ENCODE peak calls at places on chromosome 18, in six cellular contexts. One of them, this sample, is unnamed.
A peak's percentile ranks its signal among the peaks of the same experiment; 100 is the strongest.

GRCh38 chr18:63155169-63155852 is 164.3 kb downstream of the BCL2 start:
- DNase-seq in PC-3: peak; percentile 55
- DNase-seq in endothelial cell of umbilical vein: peak; percentile 57
- DNase-seq in fibroblast of lung: no peak
- DNase-seq in mammary epithelial cell: no peak
- DNase-seq in astrocyte: no peak
- DNase-seq in this sample: peak; percentile 72

GRCh38 chr18:78769502-78770113 is 210.0 kb upstream of the SALL3 start:
- DNase-seq in astrocyte: no peak
- DNase-seq in fibroblast of lung: no peak
- DNase-seq in PC-3: no peak
- DNase-seq in mammary epithelial cell: no peak
- DNase-seq in endothelial cell of umbilical vein: no peak
- DNase-seq in this sample: no peak

GRCh38 chr18:3799515-3799914 is 349.5 kb downstream of the TGIF1 start:
- DNase-seq in fibroblast of lung: peak; percentile 25
- DNase-seq in mammary epithelial cell: no peak
- DNase-seq in astrocyte: no peak
- DNase-seq in PC-3: no peak
- DNase-seq in endothelial cell of umbilical vein: no peak
- DNase-seq in this sample: peak; percentile 53

GRCh38 chr18:61900504-61901281 is 7.9 kb upstream of the RNF152 start:
- DNase-seq in PC-3: no peak
- DNase-seq in astrocyte: no peak
- DNase-seq in mammary epithelial cell: no peak
- DNase-seq in fibroblast of lung: no peak
- DNase-seq in endothelial cell of umbilical vein: no peak
- DNase-seq in this sample: no peak

GRCh38 chr18:75211721-75212625 is 1.4 kb downstream of the TSHZ1 start:
- DNase-seq in mammary epithelial cell: peak; percentile 20
- DNase-seq in endothelial cell of umbilical vein: peak; percentile 56
- DNase-seq in astrocyte: no peak
- DNase-seq in fibroblast of lung: peak; percentile 54
- DNase-seq in PC-3: peak; percentile 25
- DNase-seq in this sample: peak; percentile 48

GRCh38 chr18:44973282-44973681 is 292.6 kb downstream of the SETBP1 start:
- DNase-seq in fibroblast of lung: no peak
- DNase-seq in endothelial cell of umbilical vein: peak; percentile 6
- DNase-seq in astrocyte: no peak
- DNase-seq in mammary epithelial cell: no peak
- DNase-seq in PC-3: no peak
- DNase-seq in this sample: peak; percentile 25

GRCh38 chr18:45687617-45688016 is 36.4 kb upstream of the SLC14A1 start:
- DNase-seq in PC-3: no peak
- DNase-seq in endothelial cell of umbilical vein: no peak
- DNase-seq in fibroblast of lung: no peak
- DNase-seq in mammary epithelial cell: no peak
- DNase-seq in astrocyte: no peak
- DNase-seq in this sample: no peak

GRCh38 chr18:59517446-59518171 is 158.5 kb upstream of the LMAN1 start:
- DNase-seq in fibroblast of lung: peak; percentile 22
- DNase-seq in PC-3: peak; percentile 15
- DNase-seq in astrocyte: no peak
- DNase-seq in mammary epithelial cell: no peak
- DNase-seq in endothelial cell of umbilical vein: peak; percentile 21
- DNase-seq in this sample: peak; percentile 58

GRCh38 chr18:44896817-44897216 is 216.1 kb downstream of the SETBP1 start:
- DNase-seq in astrocyte: no peak
- DNase-seq in PC-3: no peak
- DNase-seq in mammary epithelial cell: no peak
- DNase-seq in endothelial cell of umbilical vein: no peak
- DNase-seq in fibroblast of lung: no peak
- DNase-seq in this sample: no peak

GRCh38 chr18:37539236-37539635 is 26.4 kb downstream of the CELF4 start:
- DNase-seq in astrocyte: no peak
- DNase-seq in fibroblast of lung: no peak
- DNase-seq in PC-3: no peak
- DNase-seq in mammary epithelial cell: no peak
- DNase-seq in endothelial cell of umbilical vein: no peak
- DNase-seq in this sample: no peak

GRCh38 chr18:902179-902718 is 2.4 kb upstream of the ADCYAP1 start:
- DNase-seq in mammary epithelial cell: no peak
- DNase-seq in fibroblast of lung: peak; percentile 40
- DNase-seq in astrocyte: peak; percentile 21
- DNase-seq in PC-3: peak; percentile 45
- DNase-seq in endothelial cell of umbilical vein: peak; percentile 33
- DNase-seq in this sample: peak; percentile 40

GRCh38 chr18:61957801-61958516 is 65.2 kb upstream of the RNF152 start:
- DNase-seq in PC-3: no peak
- DNase-seq in mammary epithelial cell: no peak
- DNase-seq in endothelial cell of umbilical vein: peak; percentile 78
- DNase-seq in fibroblast of lung: peak; percentile 47
- DNase-seq in astrocyte: peak; percentile 23
- DNase-seq in this sample: no peak

GRCh38 chr18:24910217-24910616 is 441.7 kb downstream of the ZNF521 start:
- DNase-seq in endothelial cell of umbilical vein: no peak
- DNase-seq in astrocyte: no peak
- DNase-seq in fibroblast of lung: no peak
- DNase-seq in PC-3: no peak
- DNase-seq in mammary epithelial cell: no peak
- DNase-seq in this sample: no peak

GRCh38 chr18:24270358-24270936 is 127.2 kb downstream of the OSBPL1A start:
- DNase-seq in fibroblast of lung: no peak
- DNase-seq in PC-3: peak; percentile 25
- DNase-seq in mammary epithelial cell: no peak
- DNase-seq in astrocyte: no peak
- DNase-seq in endothelial cell of umbilical vein: no peak
- DNase-seq in this sample: no peak

GRCh38 chr18:70015127-70015526 is 67.5 kb upstream of the CD226 start:
- DNase-seq in fibroblast of lung: no peak
- DNase-seq in endothelial cell of umbilical vein: no peak
- DNase-seq in astrocyte: no peak
- DNase-seq in PC-3: no peak
- DNase-seq in mammary epithelial cell: no peak
- DNase-seq in this sample: no peak

GRCh38 chr18:31617029-31617717 is 25.5 kb downstream of the TTR start:
- DNase-seq in endothelial cell of umbilical vein: no peak
- DNase-seq in PC-3: no peak
- DNase-seq in mammary epithelial cell: no peak
- DNase-seq in astrocyte: no peak
- DNase-seq in fibroblast of lung: no peak
- DNase-seq in this sample: no peak

GRCh38 chr18:11035814-11036213 is 113.6 kb downstream of the PIEZO2 start:
- DNase-seq in fibroblast of lung: no peak
- DNase-seq in astrocyte: no peak
- DNase-seq in endothelial cell of umbilical vein: no peak
- DNase-seq in PC-3: no peak
- DNase-seq in mammary epithelial cell: no peak
- DNase-seq in this sample: no peak

GRCh38 chr18:4720498-4720897 is 265.4 kb upstream of the DLGAP1 start:
- DNase-seq in astrocyte: no peak
- DNase-seq in PC-3: no peak
- DNase-seq in mammary epithelial cell: no peak
- DNase-seq in endothelial cell of umbilical vein: no peak
- DNase-seq in fibroblast of lung: no peak
- DNase-seq in this sample: peak; percentile 33

DNA sequence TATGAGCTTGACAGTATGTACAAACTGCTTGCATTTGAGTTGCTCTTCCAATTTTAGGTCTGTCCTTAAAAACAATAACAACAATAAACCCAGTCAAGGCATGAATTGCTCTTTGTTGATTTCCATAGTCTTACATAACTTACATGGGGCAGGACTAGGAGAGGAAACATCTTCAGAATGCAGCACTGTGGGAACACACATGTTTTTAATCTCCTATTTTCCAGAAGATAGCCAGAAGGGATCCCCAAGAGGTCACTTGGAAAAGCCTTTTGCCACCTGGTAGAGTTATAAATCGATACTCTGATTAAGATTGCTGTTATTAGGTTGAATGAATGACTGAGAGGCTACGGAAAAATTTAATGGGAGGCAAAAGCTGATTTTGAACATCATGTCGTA is 479.2 kb upstream of the TCF4 start:
- DNase-seq in PC-3: no peak
- DNase-seq in fibroblast of lung: no peak
- DNase-seq in astrocyte: no peak
- DNase-seq in endothelial cell of umbilical vein: no peak
- DNase-seq in mammary epithelial cell: no peak
- DNase-seq in this sample: no peak
- H3K9me3 ChIP-seq in PC-3: no peaks in the 10 kb centered on the region
- H3K9me3 ChIP-seq in fibroblast of lung: no peaks in the 10 kb centered on the region
- H3K9me3 ChIP-seq in astrocyte: no peaks in the 10 kb centered on the region
- H3K9me3 ChIP-seq in endothelial cell of umbilical vein: no peaks in the 10 kb centered on the region
- H3K9me3 ChIP-seq in mammary epithelial cell: no peaks in the 10 kb centered on the region
- H3K9me3 ChIP-seq in this sample: no peaks in the 10 kb centered on the region

DNA sequence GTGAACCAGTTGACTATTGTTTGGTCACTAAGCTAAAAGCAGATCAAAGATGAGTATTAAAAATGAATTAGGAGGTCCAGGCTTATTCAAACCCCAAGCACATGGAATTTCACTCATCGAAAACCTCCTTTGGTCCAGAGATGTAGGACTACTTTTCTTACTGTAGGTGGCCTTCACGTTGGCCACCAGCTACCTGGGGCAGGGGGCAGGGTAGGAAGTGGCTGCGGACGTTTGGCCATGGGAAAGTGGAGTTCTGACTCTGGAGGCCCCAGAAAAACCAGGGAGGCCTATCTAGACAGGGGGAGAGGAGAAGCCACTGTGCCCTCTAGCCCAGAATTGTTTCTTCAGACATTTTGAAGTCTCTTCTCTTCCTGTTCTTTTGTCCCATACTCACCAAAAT is 31.8 kb upstream of the CABLES1 start:
- DNase-seq in astrocyte: no peak
- DNase-seq in mammary epithelial cell: no peak
- DNase-seq in PC-3: no peak
- DNase-seq in endothelial cell of umbilical vein: no peak
- DNase-seq in fibroblast of lung: no peak
- DNase-seq in this sample: no peak
- TF ChIP-seq EZH2 in astrocyte: no peak
- TF ChIP-seq EZH2 in mammary epithelial cell: no peak
- TF ChIP-seq EZH2 in PC-3: no peak
- TF ChIP-seq EZH2 in endothelial cell of umbilical vein: no peak
- TF ChIP-seq EZH2 in fibroblast of lung: no peak
- TF ChIP-seq EZH2 in this sample: no peak

GRCh38 chr18:7567487-7568425 is 640 bp downstream of the PTPRM start:
- DNase-seq in endothelial cell of umbilical vein: peak; percentile 65
- DNase-seq in astrocyte: peak; percentile 65
- DNase-seq in PC-3: peak; percentile 51
- DNase-seq in mammary epithelial cell: peak; percentile 54
- DNase-seq in fibroblast of lung: peak; percentile 77
- DNase-seq in this sample: peak; percentile 86
- H3K9ac ChIP-seq in endothelial cell of umbilical vein: peak overlapping the region; percentile 88
- H3K9ac ChIP-seq in astrocyte: peak overlapping the region; percentile 90
- H3K9ac ChIP-seq in PC-3: peak overlapping the region; percentile 72
- H3K9ac ChIP-seq in mammary epithelial cell: peak overlapping the region; percentile 61
- H3K9ac ChIP-seq in fibroblast of lung: peak overlapping the region; percentile 84
- H3K9ac ChIP-seq in this sample: no peak overlapping the region

DNA sequence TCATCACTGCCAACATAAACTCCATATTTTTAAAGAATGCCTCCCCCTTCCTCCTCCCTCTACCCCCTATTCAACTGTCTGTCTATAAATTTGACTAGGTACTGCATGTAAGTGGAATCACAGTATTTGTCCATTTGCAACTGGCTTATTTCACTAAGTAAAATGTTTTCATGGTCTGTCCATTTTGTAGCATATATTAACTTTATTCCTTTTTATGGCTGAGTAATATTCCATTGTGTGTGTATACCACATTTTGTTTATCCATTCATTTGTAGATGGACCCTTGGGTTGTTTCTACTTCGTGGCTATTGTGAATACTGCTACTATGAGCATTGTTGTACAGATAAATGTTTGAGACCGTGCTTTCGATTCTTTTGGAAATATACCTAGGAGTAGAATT is 10.7 kb downstream of the SEH1L start:
- DNase-seq in endothelial cell of umbilical vein: no peak
- DNase-seq in astrocyte: no peak
- DNase-seq in PC-3: no peak
- DNase-seq in mammary epithelial cell: no peak
- DNase-seq in fibroblast of lung: no peak
- DNase-seq in this sample: no peak
- H3K9me3 ChIP-seq in endothelial cell of umbilical vein: no peaks in the 10 kb centered on the region
- H3K9me3 ChIP-seq in astrocyte: no peaks in the 10 kb centered on the region
- H3K9me3 ChIP-seq in PC-3: no peaks in the 10 kb centered on the region
- H3K9me3 ChIP-seq in mammary epithelial cell: no peaks in the 10 kb centered on the region
- H3K9me3 ChIP-seq in fibroblast of lung: no peaks in the 10 kb centered on the region
- H3K9me3 ChIP-seq in this sample: no peaks in the 10 kb centered on the region

GRCh38 chr18:57802166-57802868 is 798 bp downstream of the ATP8B1 start:
- DNase-seq in mammary epithelial cell: no peak
- DNase-seq in PC-3: no peak
- DNase-seq in endothelial cell of umbilical vein: no peak
- DNase-seq in fibroblast of lung: no peak
- DNase-seq in astrocyte: no peak
- DNase-seq in this sample: peak; percentile 35

GRCh38 chr18:57802869-57803118 is 321 bp downstream of the ATP8B1 start:
- DNase-seq in astrocyte: no peak
- DNase-seq in PC-3: no peak
- DNase-seq in mammary epithelial cell: no peak
- DNase-seq in fibroblast of lung: no peak
- DNase-seq in endothelial cell of umbilical vein: no peak
- DNase-seq in this sample: no peak

GRCh38 chr18:57803119-57803969 is at the start of gene ATP8B1:
- DNase-seq in mammary epithelial cell: peak; percentile 94
- DNase-seq in astrocyte: peak; percentile 65
- DNase-seq in fibroblast of lung: peak; percentile 79
- DNase-seq in PC-3: peak; percentile 96
- DNase-seq in endothelial cell of umbilical vein: peak; percentile 86
- DNase-seq in this sample: peak; percentile 79

GRCh38 chr18:57798713-57799373 is 4.3 kb downstream of the ATP8B1 start:
- DNase-seq in endothelial cell of umbilical vein: no peak
- DNase-seq in astrocyte: no peak
- DNase-seq in mammary epithelial cell: no peak
- DNase-seq in fibroblast of lung: no peak
- DNase-seq in PC-3: no peak
- DNase-seq in this sample: no peak

DNA sequence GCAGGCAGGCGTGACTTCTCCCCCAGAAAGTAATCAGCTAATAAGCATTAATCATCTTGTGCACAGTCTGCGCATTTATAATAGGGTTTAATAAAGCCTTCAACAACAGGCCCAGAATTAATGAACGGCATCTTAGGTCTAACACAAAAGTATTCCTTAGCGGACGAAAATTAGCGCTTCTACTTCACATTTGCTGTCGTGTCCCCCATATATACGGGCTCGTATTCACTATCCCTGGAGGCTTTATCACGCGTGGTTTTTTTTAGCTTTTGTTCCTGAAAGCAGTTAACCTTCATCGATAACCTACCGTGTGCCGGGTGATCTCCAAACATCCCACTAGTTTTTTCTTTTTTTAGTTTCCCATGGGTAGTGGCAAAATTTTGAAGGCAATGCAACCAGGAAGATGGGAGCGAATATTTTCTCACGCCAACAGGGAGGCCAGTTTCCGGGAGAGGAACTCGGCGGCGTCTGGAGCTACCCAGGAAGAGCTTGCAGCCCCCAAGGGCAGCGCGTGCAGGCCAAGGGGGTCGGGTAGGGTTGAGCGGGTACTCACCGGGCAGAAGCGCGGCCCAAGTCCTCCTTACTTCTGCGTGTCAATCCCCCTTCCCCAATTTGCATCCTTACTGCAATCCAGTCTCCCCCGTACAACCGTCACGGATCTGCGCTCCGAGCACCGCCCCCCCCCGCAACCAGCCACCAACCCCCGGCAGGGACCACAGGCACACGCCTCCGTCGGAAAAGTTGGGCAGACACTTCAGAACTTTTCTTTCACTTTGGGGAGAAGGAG is 1.5 kb downstream of the ATP8B1 start:
- DNase-seq in fibroblast of lung: peak; percentile 49
- DNase-seq in endothelial cell of umbilical vein: peak; percentile 82
- DNase-seq in mammary epithelial cell: no peak
- DNase-seq in PC-3: peak; percentile 22
- DNase-seq in astrocyte: no peak
- DNase-seq in this sample: peak; percentile 34
- TF ChIP-seq EZH2 in fibroblast of lung: no peak
- TF ChIP-seq EZH2 in endothelial cell of umbilical vein: no peak
- TF ChIP-seq EZH2 in mammary epithelial cell: no peak
- TF ChIP-seq EZH2 in PC-3: no peak
- TF ChIP-seq EZH2 in astrocyte: no peak
- TF ChIP-seq EZH2 in this sample: peak; percentile 97

This sample was measured in neural progenitor cell.